ENCODE peak calls at places on chromosome 9, in seven cellular contexts. J is NCI-H774; W is left colon; A is bronchial epithelial cell; R is T-helper 2 cell; H is EH; M is CD4-positive, CD25-positive, alpha-beta regulatory T cell. F is an unnamed sample.

GRCh38 chr9:37904647-37905505 is 949 bp upstream of the SLC25A51 start:
- DNase-seq in R (no peak), H (peak), J (peak), A (peak), M (no peak), W (peak), F (peak)

GRCh38 chr9:133979921-133980863 is 11.9 kb downstream of the VAV2 start:
- DNase-seq in A (no peak), H (no peak), R (no peak), J (no peak), M (no peak), W (no peak), F (no peak)

GRCh38 chr9:125767349-125767748 is 20.2 kb downstream of the PBX3 start:
- DNase-seq in J (no peak), R (no peak), A (no peak), M (no peak), W (no peak), H (no peak), F (no peak)

GRCh38 chr9:115551396-115551795 is 433.4 kb upstream of the TNC start:
- DNase-seq in R (no peak), M (no peak), A (no peak), W (no peak), J (no peak), H (peak), F (no peak)

GRCh38 chr9:12516573-12516972 is 176.6 kb upstream of the TYRP1 start:
- DNase-seq in R (no peak), H (no peak), A (no peak), W (no peak), M (no peak), J (no peak), F (no peak)

GRCh38 chr9:33452828-33453271 is 5.5 kb upstream of the AQP3 start:
- DNase-seq in M (peak), J (no peak), H (peak), R (peak), A (peak), W (peak), F (peak)

GRCh38 chr9:15357050-15357653 is 50.1 kb upstream of the TTC39B start:
- DNase-seq in M (no peak), W (peak), J (peak), A (no peak), H (no peak), R (peak), F (peak)

GRCh38 chr9:134655591-134656333 is 14.2 kb downstream of the COL5A1 start:
- DNase-seq in M (no peak), J (no peak), W (no peak), A (no peak), R (no peak), H (no peak), F (no peak)

GRCh38 chr9:38620483-38621433 is at the start of gene ANKRD18A:
- DNase-seq in J (peak), M (peak), H (peak), A (peak), W (peak), R (peak), F (peak)

GRCh38 chr9:76219555-76220151 is 174.6 kb downstream of the RFK start:
- DNase-seq in A (no peak), H (no peak), R (no peak), W (no peak), M (no peak), J (no peak), F (no peak)

GRCh38 chr9:98610711-98611110 is 98.0 kb downstream of the GABBR2 start:
- DNase-seq in W (no peak), J (no peak), H (no peak), R (no peak), A (no peak), M (no peak), F (no peak)

GRCh38 chr9:84849049-84849448 is 179.5 kb downstream of the NTRK2 start:
- DNase-seq in M (no peak), J (no peak), H (no peak), W (no peak), A (no peak), R (no peak), F (no peak)

GRCh38 chr9:83327323-83327722 is 210.9 kb downstream of the FRMD3 start:
- DNase-seq in R (no peak), J (no peak), H (peak), W (no peak), M (no peak), A (no peak), F (no peak)

GRCh38 chr9:94911986-94912635 is 185.6 kb downstream of the AOPEP start:
- DNase-seq in J (no peak), R (no peak), H (peak), A (no peak), M (no peak), W (no peak), F (no peak)

GRCh38 chr9:95129651-95130291 is 187.7 kb downstream of the FANCC start:
- DNase-seq in M (no peak), R (no peak), J (no peak), A (no peak), H (no peak), W (no peak), F (no peak)

GRCh38 chr9:98330831-98331230 is 75.4 kb upstream of the TBC1D2 start:
- DNase-seq in M (no peak), J (no peak), R (no peak), A (no peak), H (peak), W (no peak), F (no peak)

GRCh38 chr9:92641092-92641809 is 28.7 kb downstream of the IPPK start:
- DNase-seq in M (no peak), H (no peak), J (no peak), W (no peak), A (no peak), R (no peak), F (no peak)

GRCh38 chr9:27835286-27835685 is 262.0 kb upstream of the C9orf72 start:
- DNase-seq in J (no peak), H (no peak), A (no peak), R (no peak), M (no peak), W (no peak), F (no peak)

GRCh38 chr9:130634801-130635200 is 29.6 kb upstream of the PRDM12 start:
- DNase-seq in R (no peak), A (no peak), M (no peak), W (no peak), H (no peak), J (no peak), F (no peak)

GRCh38 chr9:131723632-131724031 is 16.2 kb downstream of the RAPGEF1 start:
- DNase-seq in A (no peak), H (no peak), J (no peak), M (no peak), W (no peak), R (no peak), F (no peak)

GRCh38 chr9:129574911-129575574 is 45.9 kb downstream of the C9orf50 start:
- DNase-seq in A (no peak), R (no peak), W (no peak), H (peak), J (no peak), M (no peak), F (no peak)

GRCh38 chr9:131833906-131834305 is 94.0 kb upstream of the RAPGEF1 start:
- DNase-seq in M (no peak), R (peak), A (peak), H (no peak), J (no peak), W (no peak), F (no peak)

GRCh38 chr9:26723486-26723885 is 169.1 kb downstream of the CAAP1 start:
- DNase-seq in J (peak), A (peak), M (no peak), W (peak), H (peak), R (peak), F (peak)

GRCh38 chr9:74001382-74001781 is 495.8 kb upstream of the RORB start:
- DNase-seq in J (no peak), W (no peak), M (no peak), A (peak), H (no peak), R (no peak), F (no peak)

GRCh38 chr9:36598281-36598680 is 25.6 kb downstream of the MELK start:
- DNase-seq in M (no peak), J (no peak), A (no peak), R (no peak), H (peak), W (no peak), F (no peak)

GRCh38 chr9:104808030-104808614 is 44.2 kb downstream of the NIPSNAP3B start:
- DNase-seq in A (peak), R (no peak), W (no peak), M (no peak), H (peak), J (peak), F (no peak)

GRCh38 chr9:127463891-127464290 is 12.6 kb downstream of the LRSAM1 start:
- DNase-seq in W (no peak), A (no peak), J (no peak), R (no peak), M (no peak), H (peak), F (no peak)

GRCh38 chr9:134099123-134099761 is 31.4 kb upstream of the BRD3 start:
- DNase-seq in M (peak), J (peak), W (peak), A (peak), H (peak), R (peak), F (peak)

GRCh38 chr9:132994410-132995120 is 16.1 kb downstream of the GFI1B start:
- DNase-seq in J (no peak), W (no peak), H (peak), M (no peak), A (peak), R (no peak), F (peak)

GRCh38 chr9:125438506-125439433 is 177.1 kb downstream of the GAPVD1 start:
- DNase-seq in W (no peak), A (no peak), R (no peak), M (no peak), H (no peak), J (no peak), F (no peak)

GRCh38 chr9:81804306-81804705 is 115.0 kb upstream of the TLE1 start:
- DNase-seq in M (no peak), A (no peak), H (peak), J (no peak), W (no peak), R (no peak), F (no peak)

GRCh38 chr9:76090909-76091308 is 200.4 kb downstream of the PCSK5 start:
- DNase-seq in H (no peak), J (no peak), M (no peak), A (no peak), W (no peak), R (no peak), F (no peak)

GRCh38 chr9:88533951-88534455 is 975 bp upstream of the NXNL2 start:
- DNase-seq in M (no peak), J (no peak), A (peak), W (peak), R (no peak), H (peak), F (peak)

GRCh38 chr9:33988219-33988890 is 60.3 kb downstream of the UBAP2 start:
- DNase-seq in M (peak), J (no peak), H (peak), A (peak), W (no peak), R (peak), F (no peak)

GRCh38 chr9:126499005-126499910 is 114.5 kb upstream of the LMX1B start:
- DNase-seq in R (peak), M (no peak), A (peak), H (peak), W (no peak), J (no peak), F (no peak)

GRCh38 chr9:4324513-4324912 is 24.6 kb upstream of the GLIS3 start:
- DNase-seq in R (no peak), A (no peak), M (no peak), J (no peak), W (no peak), H (peak), F (no peak)

GRCh38 chr9:22028394-22028793 is 19.3 kb upstream of the CDKN2B start:
- DNase-seq in M (no peak), R (peak), W (no peak), H (no peak), A (no peak), J (no peak), F (no peak)

GRCh38 chr9:76985581-76985980 is 33.9 kb upstream of the FOXB2 start:
- DNase-seq in W (no peak), R (no peak), A (no peak), J (no peak), M (no peak), H (no peak), F (no peak)

GRCh38 chr9:70400107-70400892 is 14.2 kb downstream of the KLF9 start:
- DNase-seq in M (no peak), R (no peak), A (no peak), J (no peak), W (no peak), H (no peak), F (no peak)

GRCh38 chr9:22244141-22245011 is 202.2 kb upstream of the DMRTA1 start:
- DNase-seq in R (peak), J (peak), H (peak), A (peak), M (no peak), W (peak), F (peak)

F was measured in colonic mucosa.